ENCODE peak calls at places on chromosomes 2 and 18, in six cellular contexts. Z is CD4-positive, alpha-beta T cell; X is activated gamma-delta T cell treated with anti-CD3 and anti-CD28 coated beads, Interleukin-2, amount 50 U/mL, for 16 hours; O is retina; W is dorsolateral prefrontal cortex; S is AG09319. F is an unnamed sample.

GRCh38 chr18:70641156-70641775 is 352.4 kb downstream of the SOCS6 start:
- DNase-seq in O (peak), W (no peak), S (no peak), X (no peak), Z (no peak), F (no peak)

GRCh38 chr2:240464514-240465241 is 29.2 kb downstream of the GPC1 start:
- DNase-seq in Z (no peak), W (no peak), S (no peak), O (peak), X (no peak), F (no peak)

GRCh38 chr2:55109219-55109891 is 59.1 kb upstream of the RTN4 start:
- DNase-seq in X (no peak), W (no peak), Z (no peak), O (peak), S (no peak), F (peak)

GRCh38 chr2:75833386-75833785 is 122.7 kb upstream of the GCFC2 start:
- DNase-seq in Z (no peak), S (no peak), O (no peak), X (no peak), W (no peak), F (no peak)

GRCh38 chr2:23519334-23519651 is 134.3 kb downstream of the KLHL29 start:
- DNase-seq in S (no peak), X (no peak), Z (no peak), O (no peak), W (no peak), F (no peak)

GRCh38 chr2:204325468-204325867 is 219.8 kb upstream of the PARD3B start:
- DNase-seq in Z (peak), S (peak), W (no peak), X (peak), O (peak), F (peak)

GRCh38 chr2:23390152-23390551 is 5.2 kb downstream of the KLHL29 start:
- DNase-seq in X (no peak), O (no peak), W (peak), S (no peak), Z (no peak), F (no peak)

GRCh38 chr2:208265371-208265806 is 666 bp upstream of the PIKFYVE start:
- DNase-seq in O (peak), Z (peak), W (no peak), X (no peak), S (no peak), F (peak)

GRCh38 chr18:12631831-12632477 is 26.0 kb downstream of the SPIRE1 start:
- DNase-seq in S (no peak), O (no peak), X (no peak), Z (no peak), W (no peak), F (no peak)

GRCh38 chr2:160387558-160388262 is 105.9 kb downstream of the RBMS1 start:
- DNase-seq in S (peak), O (no peak), Z (no peak), X (no peak), W (no peak), F (peak)

GRCh38 chr2:239817011-239817490 is 208.1 kb downstream of the NDUFA10 start:
- DNase-seq in W (peak), S (no peak), O (no peak), X (no peak), Z (no peak), F (no peak)

GRCh38 chr2:11166476-11166875 is 11.2 kb downstream of the SLC66A3 start:
- DNase-seq in X (no peak), W (no peak), O (no peak), Z (no peak), S (no peak), F (no peak)

GRCh38 chr18:60295776-60296175 is 76.8 kb downstream of the MC4R start:
- DNase-seq in X (no peak), W (no peak), Z (no peak), S (no peak), O (peak), F (no peak)

GRCh38 chr2:85401844-85402243 is 8.3 kb downstream of the CAPG start:
- DNase-seq in Z (no peak), O (no peak), S (no peak), W (no peak), X (no peak), F (no peak)

GRCh38 chr2:555164-555922 is 121.9 kb downstream of the TMEM18 start:
- DNase-seq in Z (no peak), S (no peak), X (no peak), O (no peak), W (no peak), F (no peak)

F was measured in brain microvascular endothelial cell.